ENCODE peak calls at places on chromosome X, in six cellular contexts. N is germinal center; A is ureter; C is activated CD8-positive, alpha-beta memory T cell treated with anti-CD3 and anti-CD28 coated beads for 48 hours; R is GM13976; T is CD4-positive, alpha-beta T cell. O is an unnamed sample.

GRCh38 chrX:56248492-56248891 is 16.3 kb downstream of the KLF8 start:
- DNase-seq in N (peak), A (no peak), C (peak), R (peak), T (peak), O (peak)

GRCh38 chrX:72137846-72138455 is 6.2 kb upstream of the RTL5 start:
- DNase-seq in N (no peak), A (no peak), C (no peak), R (no peak), T (no peak), O (peak)

GRCh38 chrX:35040871-35041270 is 98.3 kb downstream of the FAM47B start:
- DNase-seq in N (no peak), A (no peak), C (no peak), R (no peak), T (no peak), O (no peak)

GRCh38 chrX:65688403-65688881 is 21.0 kb downstream of the MSN start:
- DNase-seq in N (no peak), A (no peak), C (no peak), R (peak), T (no peak), O (no peak)

GRCh38 chrX:51641421-51642021 is 22.8 kb upstream of the CENPVL3 start:
- DNase-seq in N (peak), A (no peak), C (no peak), R (peak), T (no peak), O (peak)

GRCh38 chrX:114675365-114675764 is 91.5 kb downstream of the HTR2C start:
- DNase-seq in N (no peak), A (no peak), C (no peak), R (no peak), T (no peak), O (no peak)

GRCh38 chrX:16712116-16712824 is at the start of gene CTPS2:
- DNase-seq in N (peak), A (peak), C (no peak), R (peak), T (peak), O (peak)

GRCh38 chrX:104913348-104913747 is 307.1 kb downstream of the TEX13A start:
- DNase-seq in N (no peak), A (no peak), C (no peak), R (no peak), T (no peak), O (no peak)

GRCh38 chrX:10111364-10112148 is 45.2 kb upstream of the CLCN4 start:
- DNase-seq in N (peak), A (no peak), C (no peak), R (peak), T (peak), O (no peak)

GRCh38 chrX:102959471-102959870 is 22.4 kb downstream of the RAB40AL start:
- DNase-seq in N (no peak), A (no peak), C (no peak), R (no peak), T (no peak), O (no peak)

GRCh38 chrX:131650637-131651410 is 107.0 kb downstream of the OR13H1 start:
- DNase-seq in N (no peak), A (no peak), C (no peak), R (no peak), T (no peak), O (no peak)

GRCh38 chrX:152819732-152820131 is 10.8 kb downstream of the CETN2 start:
- DNase-seq in N (no peak), A (no peak), C (no peak), R (no peak), T (no peak), O (no peak)

GRCh38 chrX:40098264-40099045 is 697 bp upstream of the BCOR start:
- DNase-seq in N (no peak), A (no peak), C (no peak), R (peak), T (peak), O (peak)

GRCh38 chrX:11908371-11908770 is 150.3 kb downstream of the MSL3 start:
- DNase-seq in N (peak), A (no peak), C (no peak), R (peak), T (no peak), O (peak)

GRCh38 chrX:141405486-141405877 is 163.2 kb upstream of the SPANXC start:
- DNase-seq in N (no peak), A (no peak), C (no peak), R (no peak), T (no peak), O (no peak)

GRCh38 chrX:129957241-129958099 is 25.0 kb upstream of the BCORL1 start:
- DNase-seq in N (peak), A (peak), C (no peak), R (peak), T (no peak), O (no peak)

GRCh38 chrX:10447577-10448214 is 172.7 kb downstream of the MID1 start:
- DNase-seq in N (no peak), A (no peak), C (no peak), R (no peak), T (no peak), O (no peak)

GRCh38 chrX:16138108-16138427 is 14.7 kb downstream of the GRPR start:
- DNase-seq in N (peak), A (no peak), C (no peak), R (no peak), T (no peak), O (peak)

GRCh38 chrX:83916525-83916924 is 55.6 kb downstream of the CYLC1 start:
- DNase-seq in N (no peak), A (no peak), C (no peak), R (peak), T (no peak), O (no peak)

GRCh38 chrX:150692837-150693781 is at the start of gene MTMR1:
- DNase-seq in N (peak), A (no peak), C (no peak), R (peak), T (peak), O (peak)

GRCh38 chrX:43505759-43506158 is 150.3 kb upstream of the MAOA start:
- DNase-seq in N (no peak), A (no peak), C (no peak), R (no peak), T (no peak), O (no peak)

O was measured in G401.